ENCODE peak calls at places on chromosomes 13 and 19, in eight cellular contexts. One of them, this sample, is unnamed.

GRCh38 chr19:53045536-53045935 is 996 bp downstream of the ERVV-2 start:
- DNase-seq in lower leg skin: no peak
- DNase-seq in NCI-H1092: no peak
- DNase-seq in retina: no peak
- DNase-seq in HEK293T: no peak
- DNase-seq in fibroblast of the conjunctiva: no peak
- DNase-seq in AG09309: no peak
- DNase-seq in neural crest cell: no peak
- DNase-seq in this sample: no peak

GRCh38 chr19:55276720-55277430 is 3.0 kb downstream of the HSPBP1 start:
- DNase-seq in lower leg skin: no peak
- DNase-seq in NCI-H1092: no peak
- DNase-seq in retina: no peak
- DNase-seq in HEK293T: no peak
- DNase-seq in fibroblast of the conjunctiva: no peak
- DNase-seq in AG09309: no peak
- DNase-seq in neural crest cell: no peak
- DNase-seq in this sample: no peak

GRCh38 chr19:36115453-36116343 is at the start of gene TBCB:
- DNase-seq in lower leg skin: peak
- DNase-seq in NCI-H1092: peak
- DNase-seq in retina: peak
- DNase-seq in HEK293T: no peak
- DNase-seq in fibroblast of the conjunctiva: no peak
- DNase-seq in AG09309: no peak
- DNase-seq in neural crest cell: no peak
- DNase-seq in this sample: peak

GRCh38 chr19:52200044-52200443 is 10.2 kb downstream of the PPP2R1A start:
- DNase-seq in lower leg skin: no peak
- DNase-seq in NCI-H1092: no peak
- DNase-seq in retina: no peak
- DNase-seq in HEK293T: no peak
- DNase-seq in fibroblast of the conjunctiva: peak
- DNase-seq in AG09309: peak
- DNase-seq in neural crest cell: no peak
- DNase-seq in this sample: no peak

GRCh38 chr13:112732679-112733078 is 42.8 kb downstream of the ATP11A start:
- DNase-seq in lower leg skin: no peak
- DNase-seq in NCI-H1092: no peak
- DNase-seq in retina: no peak
- DNase-seq in HEK293T: no peak
- DNase-seq in fibroblast of the conjunctiva: no peak
- DNase-seq in AG09309: no peak
- DNase-seq in neural crest cell: no peak
- DNase-seq in this sample: no peak

GRCh38 chr13:89695343-89696257 is 1651.9 kb upstream of the MIR17HG start:
- DNase-seq in lower leg skin: no peak
- DNase-seq in NCI-H1092: peak
- DNase-seq in retina: peak
- DNase-seq in HEK293T: peak
- DNase-seq in fibroblast of the conjunctiva: peak
- DNase-seq in AG09309: no peak
- DNase-seq in neural crest cell: peak
- DNase-seq in this sample: peak

GRCh38 chr19:18160792-18161690 is 8.1 kb downstream of the PIK3R2 start:
- DNase-seq in lower leg skin: peak
- DNase-seq in NCI-H1092: peak
- DNase-seq in retina: peak
- DNase-seq in HEK293T: peak
- DNase-seq in fibroblast of the conjunctiva: no peak
- DNase-seq in AG09309: no peak
- DNase-seq in neural crest cell: peak
- DNase-seq in this sample: peak

GRCh38 chr19:873084-874019 is 13.9 kb downstream of the CFD start:
- DNase-seq in lower leg skin: no peak
- DNase-seq in NCI-H1092: no peak
- DNase-seq in retina: no peak
- DNase-seq in HEK293T: peak
- DNase-seq in fibroblast of the conjunctiva: no peak
- DNase-seq in AG09309: no peak
- DNase-seq in neural crest cell: no peak
- DNase-seq in this sample: peak

GRCh38 chr13:59012731-59013130 is 1151.0 kb downstream of the DIAPH3 start:
- DNase-seq in lower leg skin: no peak
- DNase-seq in NCI-H1092: no peak
- DNase-seq in retina: peak
- DNase-seq in HEK293T: no peak
- DNase-seq in fibroblast of the conjunctiva: no peak
- DNase-seq in AG09309: no peak
- DNase-seq in neural crest cell: no peak
- DNase-seq in this sample: no peak

GRCh38 chr19:8640402-8641004 is 10.1 kb downstream of the NFILZ start:
- DNase-seq in lower leg skin: peak
- DNase-seq in NCI-H1092: no peak
- DNase-seq in retina: no peak
- DNase-seq in HEK293T: no peak
- DNase-seq in fibroblast of the conjunctiva: no peak
- DNase-seq in AG09309: no peak
- DNase-seq in neural crest cell: no peak
- DNase-seq in this sample: peak

GRCh38 chr19:798415-799075 is 1.3 kb downstream of the PTBP1 start:
- DNase-seq in lower leg skin: no peak
- DNase-seq in NCI-H1092: no peak
- DNase-seq in retina: peak
- DNase-seq in HEK293T: no peak
- DNase-seq in fibroblast of the conjunctiva: no peak
- DNase-seq in AG09309: no peak
- DNase-seq in neural crest cell: no peak
- DNase-seq in this sample: no peak

GRCh38 chr19:5075603-5076002 is 106.7 kb downstream of the KDM4B start:
- DNase-seq in lower leg skin: no peak
- DNase-seq in NCI-H1092: no peak
- DNase-seq in retina: no peak
- DNase-seq in HEK293T: no peak
- DNase-seq in fibroblast of the conjunctiva: no peak
- DNase-seq in AG09309: no peak
- DNase-seq in neural crest cell: no peak
- DNase-seq in this sample: no peak

GRCh38 chr13:20588529-20589110 is 21.7 kb downstream of the IFT88 start:
- DNase-seq in lower leg skin: no peak
- DNase-seq in NCI-H1092: no peak
- DNase-seq in retina: no peak
- DNase-seq in HEK293T: no peak
- DNase-seq in fibroblast of the conjunctiva: no peak
- DNase-seq in AG09309: no peak
- DNase-seq in neural crest cell: no peak
- DNase-seq in this sample: no peak

GRCh38 chr13:109694972-109695371 is 91.4 kb downstream of the IRS2 start:
- DNase-seq in lower leg skin: no peak
- DNase-seq in NCI-H1092: no peak
- DNase-seq in retina: no peak
- DNase-seq in HEK293T: no peak
- DNase-seq in fibroblast of the conjunctiva: no peak
- DNase-seq in AG09309: no peak
- DNase-seq in neural crest cell: no peak
- DNase-seq in this sample: no peak

GRCh38 chr13:108113407-108113806 is 101.9 kb downstream of the LIG4 start:
- DNase-seq in lower leg skin: no peak
- DNase-seq in NCI-H1092: no peak
- DNase-seq in retina: no peak
- DNase-seq in HEK293T: no peak
- DNase-seq in fibroblast of the conjunctiva: no peak
- DNase-seq in AG09309: no peak
- DNase-seq in neural crest cell: no peak
- DNase-seq in this sample: no peak

GRCh38 chr19:38173324-38174041 is 50.5 kb downstream of the DPF1 start:
- DNase-seq in lower leg skin: peak
- DNase-seq in NCI-H1092: peak
- DNase-seq in retina: peak
- DNase-seq in HEK293T: no peak
- DNase-seq in fibroblast of the conjunctiva: no peak
- DNase-seq in AG09309: peak
- DNase-seq in neural crest cell: no peak
- DNase-seq in this sample: no peak

GRCh38 chr19:55483681-55484361 is 1.2 kb upstream of the NAT14 start:
- DNase-seq in lower leg skin: no peak
- DNase-seq in NCI-H1092: no peak
- DNase-seq in retina: no peak
- DNase-seq in HEK293T: no peak
- DNase-seq in fibroblast of the conjunctiva: no peak
- DNase-seq in AG09309: no peak
- DNase-seq in neural crest cell: no peak
- DNase-seq in this sample: no peak

GRCh38 chr13:80463673-80464352 is 122.9 kb upstream of the SPRY2 start:
- DNase-seq in lower leg skin: no peak
- DNase-seq in NCI-H1092: no peak
- DNase-seq in retina: no peak
- DNase-seq in HEK293T: no peak
- DNase-seq in fibroblast of the conjunctiva: no peak
- DNase-seq in AG09309: no peak
- DNase-seq in neural crest cell: no peak
- DNase-seq in this sample: no peak

GRCh38 chr19:8615813-8616596 is 5.5 kb upstream of the ADAMTS10 start:
- DNase-seq in lower leg skin: peak
- DNase-seq in NCI-H1092: no peak
- DNase-seq in retina: peak
- DNase-seq in HEK293T: peak
- DNase-seq in fibroblast of the conjunctiva: no peak
- DNase-seq in AG09309: no peak
- DNase-seq in neural crest cell: peak
- DNase-seq in this sample: no peak

GRCh38 chr19:17236414-17236716 is 9.4 kb downstream of the NR2F6 start:
- DNase-seq in lower leg skin: no peak
- DNase-seq in NCI-H1092: no peak
- DNase-seq in retina: no peak
- DNase-seq in HEK293T: no peak
- DNase-seq in fibroblast of the conjunctiva: no peak
- DNase-seq in AG09309: no peak
- DNase-seq in neural crest cell: no peak
- DNase-seq in this sample: no peak

GRCh38 chr13:27375686-27376326 is 48.6 kb upstream of the GTF3A start:
- DNase-seq in lower leg skin: peak
- DNase-seq in NCI-H1092: peak
- DNase-seq in retina: peak
- DNase-seq in HEK293T: peak
- DNase-seq in fibroblast of the conjunctiva: peak
- DNase-seq in AG09309: no peak
- DNase-seq in neural crest cell: peak
- DNase-seq in this sample: peak

GRCh38 chr19:15128162-15128770 is 21.1 kb downstream of the SYDE1 start:
- DNase-seq in lower leg skin: no peak
- DNase-seq in NCI-H1092: no peak
- DNase-seq in retina: no peak
- DNase-seq in HEK293T: no peak
- DNase-seq in fibroblast of the conjunctiva: no peak
- DNase-seq in AG09309: no peak
- DNase-seq in neural crest cell: no peak
- DNase-seq in this sample: no peak

GRCh38 chr19:862529-863304 is 3.3 kb downstream of the CFD start:
- DNase-seq in lower leg skin: peak
- DNase-seq in NCI-H1092: no peak
- DNase-seq in retina: peak
- DNase-seq in HEK293T: peak
- DNase-seq in fibroblast of the conjunctiva: no peak
- DNase-seq in AG09309: no peak
- DNase-seq in neural crest cell: peak
- DNase-seq in this sample: no peak

GRCh38 chr13:79385694-79386093 is 20.4 kb downstream of the RBM26 start:
- DNase-seq in lower leg skin: no peak
- DNase-seq in NCI-H1092: no peak
- DNase-seq in retina: no peak
- DNase-seq in HEK293T: no peak
- DNase-seq in fibroblast of the conjunctiva: no peak
- DNase-seq in AG09309: no peak
- DNase-seq in neural crest cell: no peak
- DNase-seq in this sample: no peak

GRCh38 chr19:41311613-41312012 is 1.6 kb downstream of the CCDC97 start:
- DNase-seq in lower leg skin: no peak
- DNase-seq in NCI-H1092: no peak
- DNase-seq in retina: no peak
- DNase-seq in HEK293T: no peak
- DNase-seq in fibroblast of the conjunctiva: no peak
- DNase-seq in AG09309: no peak
- DNase-seq in neural crest cell: no peak
- DNase-seq in this sample: no peak

GRCh38 chr13:81577601-81578000 is 1236.7 kb upstream of the SPRY2 start:
- DNase-seq in lower leg skin: no peak
- DNase-seq in NCI-H1092: no peak
- DNase-seq in retina: no peak
- DNase-seq in HEK293T: no peak
- DNase-seq in fibroblast of the conjunctiva: no peak
- DNase-seq in AG09309: no peak
- DNase-seq in neural crest cell: no peak
- DNase-seq in this sample: no peak

GRCh38 chr13:51738226-51738905 is 65.6 kb downstream of the DHRS12 start:
- DNase-seq in lower leg skin: no peak
- DNase-seq in NCI-H1092: no peak
- DNase-seq in retina: no peak
- DNase-seq in HEK293T: no peak
- DNase-seq in fibroblast of the conjunctiva: no peak
- DNase-seq in AG09309: no peak
- DNase-seq in neural crest cell: no peak
- DNase-seq in this sample: no peak

GRCh38 chr13:31204592-31204991 is 4.8 kb downstream of the B3GLCT start:
- DNase-seq in lower leg skin: no peak
- DNase-seq in NCI-H1092: no peak
- DNase-seq in retina: no peak
- DNase-seq in HEK293T: no peak
- DNase-seq in fibroblast of the conjunctiva: no peak
- DNase-seq in AG09309: no peak
- DNase-seq in neural crest cell: no peak
- DNase-seq in this sample: peak

GRCh38 chr19:40217921-40218890 is at the start of gene TTC9B:
- DNase-seq in lower leg skin: no peak
- DNase-seq in NCI-H1092: no peak
- DNase-seq in retina: peak
- DNase-seq in HEK293T: peak
- DNase-seq in fibroblast of the conjunctiva: no peak
- DNase-seq in AG09309: no peak
- DNase-seq in neural crest cell: peak
- DNase-seq in this sample: peak

GRCh38 chr13:44331912-44332840 is 41.4 kb upstream of the SERP2 start:
- DNase-seq in lower leg skin: no peak
- DNase-seq in NCI-H1092: peak
- DNase-seq in retina: peak
- DNase-seq in HEK293T: peak
- DNase-seq in fibroblast of the conjunctiva: peak
- DNase-seq in AG09309: no peak
- DNase-seq in neural crest cell: no peak
- DNase-seq in this sample: no peak

GRCh38 chr13:94362411-94362909 is 117.0 kb downstream of the DCT start:
- DNase-seq in lower leg skin: no peak
- DNase-seq in NCI-H1092: peak
- DNase-seq in retina: peak
- DNase-seq in HEK293T: peak
- DNase-seq in fibroblast of the conjunctiva: peak
- DNase-seq in AG09309: peak
- DNase-seq in neural crest cell: peak
- DNase-seq in this sample: peak

GRCh38 chr13:43961909-43962308 is 82.2 kb downstream of the LACC1 start:
- DNase-seq in lower leg skin: no peak
- DNase-seq in NCI-H1092: no peak
- DNase-seq in retina: no peak
- DNase-seq in HEK293T: no peak
- DNase-seq in fibroblast of the conjunctiva: no peak
- DNase-seq in AG09309: no peak
- DNase-seq in neural crest cell: no peak
- DNase-seq in this sample: no peak

GRCh38 chr19:32364040-32364439 is 18.6 kb downstream of the ZNF507 start:
- DNase-seq in lower leg skin: no peak
- DNase-seq in NCI-H1092: no peak
- DNase-seq in retina: no peak
- DNase-seq in HEK293T: no peak
- DNase-seq in fibroblast of the conjunctiva: no peak
- DNase-seq in AG09309: no peak
- DNase-seq in neural crest cell: no peak
- DNase-seq in this sample: no peak

GRCh38 chr13:52454459-52454824 is 836 bp upstream of the CKAP2 start:
- DNase-seq in lower leg skin: no peak
- DNase-seq in NCI-H1092: no peak
- DNase-seq in retina: peak
- DNase-seq in HEK293T: no peak
- DNase-seq in fibroblast of the conjunctiva: no peak
- DNase-seq in AG09309: no peak
- DNase-seq in neural crest cell: no peak
- DNase-seq in this sample: peak